ENCODE peak calls at places on chromosomes 16 and 17, in seven cellular contexts. V is AG04450, P is endodermal cell, W is pancreas, T is mucosa of descending colon, K is omental fat pad, G is PC-9. J is an unnamed sample.

GRCh38 chr16:29857133-29857760 is 5.8 kb downstream of the CDIPT start:
- DNase-seq in V (no peak), P (no peak), W (no peak), T (no peak), K (no peak), G (no peak), J (no peak)

GRCh38 chr16:50279142-50279865 is 13.0 kb downstream of the ADCY7 start:
- DNase-seq in V (no peak), P (no peak), W (no peak), T (peak), K (no peak), G (no peak), J (peak)

GRCh38 chr17:27413792-27414191 is 42.5 kb upstream of the KSR1 start:
- DNase-seq in V (no peak), P (no peak), W (no peak), T (no peak), K (no peak), G (no peak), J (no peak)

GRCh38 chr17:9241371-9241712 is 220.0 kb downstream of the NTN1 start:
- DNase-seq in V (no peak), P (no peak), W (no peak), T (peak), K (no peak), G (no peak), J (no peak)

GRCh38 chr16:637081-638018 is 1.2 kb upstream of the METTL26 start:
- DNase-seq in V (peak), P (peak), W (peak), T (peak), K (peak), G (no peak), J (peak)

GRCh38 chr16:89873822-89874689 is 664 bp downstream of the TCF25 start:
- DNase-seq in V (peak), P (peak), W (peak), T (peak), K (peak), G (peak), J (peak)

GRCh38 chr16:67443299-67443698 is 12.4 kb downstream of the HSD11B2 start:
- DNase-seq in V (no peak), P (no peak), W (no peak), T (peak), K (no peak), G (no peak), J (no peak)

GRCh38 chr16:73058221-73058615 is 10.3 kb upstream of the ZFHX3 start:
- DNase-seq in V (no peak), P (peak), W (no peak), T (peak), K (no peak), G (peak), J (peak)

GRCh38 chr16:57371494-57372371 is 557 bp upstream of the CX3CL1 start:
- DNase-seq in V (no peak), P (no peak), W (no peak), T (peak), K (no peak), G (no peak), J (no peak)

GRCh38 chr17:69733171-69734014 is 318.9 kb downstream of the MAP2K6 start:
- DNase-seq in V (peak), P (no peak), W (no peak), T (no peak), K (no peak), G (no peak), J (no peak)

GRCh38 chr16:3922241-3922640 is 41.7 kb upstream of the CREBBP start:
- DNase-seq in V (no peak), P (no peak), W (no peak), T (no peak), K (no peak), G (peak), J (no peak)

GRCh38 chr17:9959377-9959981 is 54.4 kb upstream of the RCVRN start:
- DNase-seq in V (no peak), P (peak), W (no peak), T (no peak), K (no peak), G (peak), J (no peak)

GRCh38 chr16:50677351-50677750 is 3.8 kb downstream of the SNX20 start:
- DNase-seq in V (no peak), P (peak), W (no peak), T (no peak), K (no peak), G (no peak), J (no peak)

GRCh38 chr16:49330562-49331201 is 42.9 kb upstream of the C16orf78 start:
- DNase-seq in V (no peak), P (no peak), W (no peak), T (no peak), K (no peak), G (no peak), J (no peak)

GRCh38 chr17:82108038-82108998 is 10.3 kb upstream of the FASN start:
- DNase-seq in V (no peak), P (peak), W (peak), T (no peak), K (no peak), G (no peak), J (no peak)

GRCh38 chr17:4208228-4208627 is 55.6 kb downstream of the ANKFY1 start:
- DNase-seq in V (no peak), P (peak), W (no peak), T (no peak), K (no peak), G (no peak), J (no peak)

GRCh38 chr17:2102931-2103398 is 48.1 kb downstream of the HIC1 start:
- DNase-seq in V (no peak), P (no peak), W (no peak), T (no peak), K (no peak), G (peak), J (no peak)

GRCh38 chr16:27230562-27230991 is 27.3 kb downstream of the KDM8 start:
- DNase-seq in V (no peak), P (no peak), W (peak), T (peak), K (no peak), G (no peak), J (no peak)

GRCh38 chr16:81841709-81842108 is 62.6 kb downstream of the PLCG2 start:
- DNase-seq in V (no peak), P (no peak), W (no peak), T (no peak), K (no peak), G (no peak), J (no peak)

GRCh38 chr16:54342001-54342776 is 55.6 kb upstream of the IRX3 start:
- DNase-seq in V (no peak), P (no peak), W (no peak), T (no peak), K (no peak), G (peak), J (no peak)

GRCh38 chr16:14337303-14338191 is 266.4 kb downstream of the MRTFB start:
- DNase-seq in V (no peak), P (no peak), W (no peak), T (no peak), K (no peak), G (no peak), J (no peak)

GRCh38 chr17:81002409-81003361 is 11.0 kb downstream of the CHMP6 start:
- DNase-seq in V (no peak), P (no peak), W (peak), T (peak), K (peak), G (peak), J (peak)

GRCh38 chr17:73118876-73119485 is 26.5 kb upstream of the SLC39A11 start:
- DNase-seq in V (no peak), P (no peak), W (no peak), T (no peak), K (no peak), G (no peak), J (no peak)

GRCh38 chr16:30623558-30624283 is 13.5 kb upstream of the ZNF689 start:
- DNase-seq in V (no peak), P (no peak), W (no peak), T (no peak), K (no peak), G (no peak), J (no peak)

GRCh38 chr17:75244133-75244866 is 17.1 kb downstream of the GGA3 start:
- DNase-seq in V (no peak), P (no peak), W (no peak), T (no peak), K (no peak), G (no peak), J (no peak)

GRCh38 chr17:1972429-1973160 is 52.5 kb downstream of the RTN4RL1 start:
- DNase-seq in V (no peak), P (no peak), W (no peak), T (no peak), K (no peak), G (no peak), J (no peak)

GRCh38 chr16:21169249-21169981 is 10.9 kb downstream of the LDAF1 start:
- DNase-seq in V (no peak), P (no peak), W (no peak), T (no peak), K (no peak), G (peak), J (no peak)

GRCh38 chr17:58411408-58411894 is 5.9 kb downstream of the RNF43 start:
- DNase-seq in V (no peak), P (no peak), W (no peak), T (no peak), K (no peak), G (no peak), J (no peak)

GRCh38 chr16:67399749-67400704 is 6.7 kb upstream of the TPPP3 start:
- DNase-seq in V (no peak), P (no peak), W (no peak), T (no peak), K (no peak), G (no peak), J (no peak)

GRCh38 chr16:56202036-56202435 is 10.7 kb downstream of the GNAO1 start:
- DNase-seq in V (no peak), P (no peak), W (no peak), T (no peak), K (no peak), G (no peak), J (no peak)

GRCh38 chr16:86575754-86576557 is 2.4 kb upstream of the FOXL1 start:
- DNase-seq in V (peak), P (peak), W (peak), T (peak), K (peak), G (no peak), J (no peak)

GRCh38 chr17:63694974-63695773 is 4.8 kb downstream of the LIMD2 start:
- DNase-seq in V (no peak), P (peak), W (no peak), T (no peak), K (no peak), G (no peak), J (no peak)

GRCh38 chr17:76199466-76199865 is 40.8 kb downstream of the RNF157 start:
- DNase-seq in V (no peak), P (no peak), W (no peak), T (no peak), K (no peak), G (no peak), J (no peak)

GRCh38 chr17:8832711-8833352 is 33.7 kb upstream of the MFSD6L start:
- DNase-seq in V (no peak), P (peak), W (peak), T (peak), K (no peak), G (peak), J (no peak)

DNA sequence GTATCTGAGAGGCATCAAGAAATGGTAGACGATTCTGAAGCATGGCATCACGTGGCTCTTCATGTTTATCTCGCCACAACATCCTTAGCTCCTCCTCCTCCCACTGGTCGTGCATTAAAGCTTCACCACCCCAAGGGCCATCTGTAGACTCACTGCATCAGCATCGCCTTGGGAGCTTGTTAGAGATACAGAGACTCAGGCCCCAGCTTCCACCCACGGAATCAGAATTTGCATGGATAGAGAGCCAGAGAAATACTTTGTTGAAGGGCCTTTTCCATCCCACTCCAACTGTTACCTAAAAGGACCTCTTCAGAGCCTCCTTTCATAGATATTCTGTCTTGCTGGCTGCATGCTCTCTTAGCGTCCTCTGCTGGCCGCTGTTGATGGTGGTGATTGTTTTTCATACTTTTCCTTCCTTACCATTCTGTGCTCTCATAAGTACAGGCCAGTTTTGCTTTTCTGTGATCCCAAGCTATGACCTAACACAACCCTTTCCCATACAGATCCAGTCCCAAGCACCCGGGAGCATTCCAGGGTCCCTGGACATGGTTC is 1049.4 kb upstream of the EEF2KMT start:
- DNase-seq in V (no peak), P (peak), W (no peak), T (no peak), K (no peak), G (no peak), J (no peak)
- TF ChIP-seq CTCF in V (no peak), P (peak), W (no peak), T (no peak), K (no peak), G (no peak), J (no peak)

GRCh38 chr17:39361064-39361463 is 40.4 kb downstream of the FBXL20 start:
- DNase-seq in V (no peak), P (no peak), W (no peak), T (no peak), K (no peak), G (no peak), J (no peak)

GRCh38 chr17:39357488-39357887 is 43.9 kb downstream of the FBXL20 start:
- DNase-seq in V (no peak), P (no peak), W (no peak), T (no peak), K (no peak), G (no peak), J (no peak)

GRCh38 chr17:39360537-39360936 is 40.9 kb downstream of the FBXL20 start:
- DNase-seq in V (no peak), P (no peak), W (no peak), T (no peak), K (no peak), G (no peak), J (no peak)

GRCh38 chr17:39357978-39358377 is 43.4 kb downstream of the FBXL20 start:
- DNase-seq in V (no peak), P (no peak), W (no peak), T (peak), K (no peak), G (no peak), J (no peak)

GRCh38 chr17:39359994-39360393 is 41.4 kb downstream of the FBXL20 start:
- DNase-seq in V (no peak), P (no peak), W (no peak), T (no peak), K (no peak), G (no peak), J (no peak)
- TF ChIP-seq CTCF in V (no peak), P (no peak), W (no peak), T (no peak), K (no peak), G (no peak), J (no peak)

GRCh38 chr16:75304521-75305363 is 53.3 kb upstream of the BCAR1 start:
- DNase-seq in V (no peak), P (no peak), W (peak), T (peak), K (no peak), G (peak), J (no peak)
- TF ChIP-seq CTCF in V (no peak), P (no peak), W (no peak), T (no peak), K (no peak), G (no peak), J (no peak)

DNA sequence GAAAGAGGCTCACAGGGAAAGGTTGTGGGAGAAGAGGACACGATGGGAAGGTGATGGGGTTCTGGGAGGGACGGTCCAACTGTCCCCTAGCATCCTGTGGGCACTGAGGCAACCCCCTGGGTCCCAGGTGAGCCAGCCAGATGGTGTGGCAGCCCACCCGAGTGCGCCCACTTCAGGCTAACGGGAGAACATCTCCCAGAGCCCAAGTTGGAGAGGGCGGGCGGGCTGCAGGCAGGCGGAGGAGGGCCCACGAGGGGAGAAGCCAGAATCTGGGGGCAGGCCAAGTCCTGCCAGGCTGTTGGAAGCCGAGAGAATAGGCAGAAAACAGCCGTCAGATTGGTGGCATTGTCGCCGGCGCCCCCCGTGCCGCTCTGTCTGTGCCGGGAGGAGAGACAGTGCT is 13.8 kb upstream of the ABCC3 start:
- DNase-seq in V (no peak), P (peak), W (no peak), T (no peak), K (no peak), G (no peak), J (no peak)
- TF ChIP-seq CTCF in V (peak), P (peak), W (no peak), T (no peak), K (no peak), G (no peak), J (no peak)

GRCh38 chr17:31261596-31261995 is 35.4 kb downstream of the OMG start:
- DNase-seq in V (no peak), P (no peak), W (no peak), T (no peak), K (no peak), G (no peak), J (no peak)
- TF ChIP-seq CTCF in V (no peak), P (no peak), W (no peak), T (no peak), K (no peak), G (no peak), J (no peak)

J was measured in CD14-positive monocyte.